ENCODE peak calls at places on chromosomes 2 and 18, in ten cellular contexts. One of them, this sample, is unnamed.

GRCh38 chr2:237922641-237923361 is 44.0 kb upstream of the UBE2F start:
- DNase-seq in HepG2: no peak
- DNase-seq in fibroblast of lung: no peak
- DNase-seq in uterus: no peak
- DNase-seq in skeletal muscle cell: no peak
- DNase-seq in HCT116: peak
- DNase-seq in lower leg skin: no peak
- DNase-seq in heart right ventricle: no peak
- DNase-seq in mammary epithelial cell: peak
- DNase-seq in stomach: no peak
- DNase-seq in this sample: no peak

GRCh38 chr2:143762176-143762928 is 633.1 kb downstream of the ARHGAP15 start:
- DNase-seq in skeletal muscle cell: no peak
- DNase-seq in HepG2: no peak
- DNase-seq in heart right ventricle: no peak
- DNase-seq in HCT116: no peak
- DNase-seq in fibroblast of lung: no peak
- DNase-seq in mammary epithelial cell: no peak
- DNase-seq in stomach: no peak
- DNase-seq in uterus: no peak
- DNase-seq in lower leg skin: no peak
- DNase-seq in this sample: no peak

GRCh38 chr2:120205901-120206581 is 17.2 kb downstream of the TMEM185B start:
- DNase-seq in skeletal muscle cell: no peak
- DNase-seq in HepG2: no peak
- DNase-seq in mammary epithelial cell: no peak
- DNase-seq in fibroblast of lung: no peak
- DNase-seq in HCT116: no peak
- DNase-seq in stomach: no peak
- DNase-seq in heart right ventricle: no peak
- DNase-seq in uterus: no peak
- DNase-seq in lower leg skin: peak
- DNase-seq in this sample: peak

GRCh38 chr2:217268978-217269377 is 409.1 kb upstream of the TNP1 start:
- DNase-seq in fibroblast of lung: no peak
- DNase-seq in HCT116: no peak
- DNase-seq in heart right ventricle: no peak
- DNase-seq in uterus: no peak
- DNase-seq in mammary epithelial cell: no peak
- DNase-seq in lower leg skin: no peak
- DNase-seq in stomach: no peak
- DNase-seq in skeletal muscle cell: no peak
- DNase-seq in HepG2: no peak
- DNase-seq in this sample: no peak

GRCh38 chr2:240986787-240987411 is 11.5 kb upstream of the SNED1 start:
- DNase-seq in lower leg skin: peak
- DNase-seq in HCT116: no peak
- DNase-seq in HepG2: no peak
- DNase-seq in stomach: no peak
- DNase-seq in skeletal muscle cell: peak
- DNase-seq in mammary epithelial cell: no peak
- DNase-seq in fibroblast of lung: peak
- DNase-seq in heart right ventricle: no peak
- DNase-seq in uterus: peak
- DNase-seq in this sample: no peak

GRCh38 chr18:13457327-13457726 is 238.8 kb downstream of the LDLRAD4 start:
- DNase-seq in HCT116: no peak
- DNase-seq in mammary epithelial cell: no peak
- DNase-seq in fibroblast of lung: no peak
- DNase-seq in heart right ventricle: no peak
- DNase-seq in lower leg skin: peak
- DNase-seq in HepG2: no peak
- DNase-seq in skeletal muscle cell: no peak
- DNase-seq in stomach: peak
- DNase-seq in uterus: no peak
- DNase-seq in this sample: no peak

GRCh38 chr18:32907656-32908441 is 135.0 kb upstream of the KLHL14 start:
- DNase-seq in uterus: no peak
- DNase-seq in lower leg skin: no peak
- DNase-seq in HCT116: no peak
- DNase-seq in mammary epithelial cell: no peak
- DNase-seq in fibroblast of lung: no peak
- DNase-seq in HepG2: no peak
- DNase-seq in skeletal muscle cell: no peak
- DNase-seq in stomach: no peak
- DNase-seq in heart right ventricle: no peak
- DNase-seq in this sample: no peak

GRCh38 chr2:45699032-45699658 is 47.7 kb downstream of the PRKCE start:
- DNase-seq in uterus: no peak
- DNase-seq in mammary epithelial cell: peak
- DNase-seq in HCT116: no peak
- DNase-seq in HepG2: no peak
- DNase-seq in stomach: no peak
- DNase-seq in heart right ventricle: no peak
- DNase-seq in skeletal muscle cell: peak
- DNase-seq in fibroblast of lung: peak
- DNase-seq in lower leg skin: no peak
- DNase-seq in this sample: peak

GRCh38 chr2:42954227-42954962 is 162.0 kb upstream of the HAAO start:
- DNase-seq in HepG2: peak
- DNase-seq in skeletal muscle cell: no peak
- DNase-seq in stomach: no peak
- DNase-seq in fibroblast of lung: peak
- DNase-seq in mammary epithelial cell: no peak
- DNase-seq in heart right ventricle: no peak
- DNase-seq in uterus: no peak
- DNase-seq in HCT116: no peak
- DNase-seq in lower leg skin: no peak
- DNase-seq in this sample: no peak

GRCh38 chr2:133025004-133025403 is 355.0 kb upstream of the LYPD1 start:
- DNase-seq in uterus: no peak
- DNase-seq in stomach: no peak
- DNase-seq in mammary epithelial cell: no peak
- DNase-seq in lower leg skin: no peak
- DNase-seq in fibroblast of lung: peak
- DNase-seq in HepG2: no peak
- DNase-seq in HCT116: no peak
- DNase-seq in heart right ventricle: no peak
- DNase-seq in skeletal muscle cell: no peak
- DNase-seq in this sample: no peak

GRCh38 chr2:39487398-39488250 is 50.5 kb upstream of the MAP4K3 start:
- DNase-seq in mammary epithelial cell: no peak
- DNase-seq in HCT116: no peak
- DNase-seq in heart right ventricle: no peak
- DNase-seq in fibroblast of lung: peak
- DNase-seq in uterus: no peak
- DNase-seq in HepG2: no peak
- DNase-seq in lower leg skin: no peak
- DNase-seq in skeletal muscle cell: no peak
- DNase-seq in stomach: no peak
- DNase-seq in this sample: no peak

GRCh38 chr2:31694444-31694843 is 113.7 kb upstream of the SRD5A2 start:
- DNase-seq in heart right ventricle: no peak
- DNase-seq in HepG2: peak
- DNase-seq in HCT116: peak
- DNase-seq in fibroblast of lung: no peak
- DNase-seq in mammary epithelial cell: peak
- DNase-seq in stomach: no peak
- DNase-seq in skeletal muscle cell: no peak
- DNase-seq in uterus: no peak
- DNase-seq in lower leg skin: no peak
- DNase-seq in this sample: no peak

GRCh38 chr18:9835112-9835755 is 50.5 kb upstream of the TXNDC2 start:
- DNase-seq in uterus: no peak
- DNase-seq in fibroblast of lung: peak
- DNase-seq in HepG2: no peak
- DNase-seq in heart right ventricle: no peak
- DNase-seq in skeletal muscle cell: no peak
- DNase-seq in HCT116: no peak
- DNase-seq in mammary epithelial cell: peak
- DNase-seq in stomach: no peak
- DNase-seq in lower leg skin: no peak
- DNase-seq in this sample: no peak

GRCh38 chr18:36298113-36298701 is 694 bp downstream of the FHOD3 start:
- DNase-seq in heart right ventricle: no peak
- DNase-seq in fibroblast of lung: no peak
- DNase-seq in uterus: no peak
- DNase-seq in stomach: no peak
- DNase-seq in lower leg skin: no peak
- DNase-seq in skeletal muscle cell: no peak
- DNase-seq in HCT116: no peak
- DNase-seq in HepG2: no peak
- DNase-seq in mammary epithelial cell: no peak
- DNase-seq in this sample: peak

GRCh38 chr2:69798909-69799526 is 30.4 kb upstream of the GMCL1 start:
- DNase-seq in uterus: no peak
- DNase-seq in stomach: no peak
- DNase-seq in fibroblast of lung: peak
- DNase-seq in HCT116: no peak
- DNase-seq in HepG2: no peak
- DNase-seq in skeletal muscle cell: peak
- DNase-seq in lower leg skin: no peak
- DNase-seq in mammary epithelial cell: peak
- DNase-seq in heart right ventricle: no peak
- DNase-seq in this sample: peak
- H3K4me3 ChIP-seq in uterus: peak
- H3K4me3 ChIP-seq in stomach: no peak
- H3K4me3 ChIP-seq in fibroblast of lung: peak
- H3K4me3 ChIP-seq in HCT116: no peak
- H3K4me3 ChIP-seq in HepG2: no peak
- H3K4me3 ChIP-seq in skeletal muscle cell: peak
- H3K4me3 ChIP-seq in lower leg skin: no peak
- H3K4me3 ChIP-seq in mammary epithelial cell: peak
- H3K4me3 ChIP-seq in heart right ventricle: peak
- H3K4me3 ChIP-seq in this sample: peak

DNA sequence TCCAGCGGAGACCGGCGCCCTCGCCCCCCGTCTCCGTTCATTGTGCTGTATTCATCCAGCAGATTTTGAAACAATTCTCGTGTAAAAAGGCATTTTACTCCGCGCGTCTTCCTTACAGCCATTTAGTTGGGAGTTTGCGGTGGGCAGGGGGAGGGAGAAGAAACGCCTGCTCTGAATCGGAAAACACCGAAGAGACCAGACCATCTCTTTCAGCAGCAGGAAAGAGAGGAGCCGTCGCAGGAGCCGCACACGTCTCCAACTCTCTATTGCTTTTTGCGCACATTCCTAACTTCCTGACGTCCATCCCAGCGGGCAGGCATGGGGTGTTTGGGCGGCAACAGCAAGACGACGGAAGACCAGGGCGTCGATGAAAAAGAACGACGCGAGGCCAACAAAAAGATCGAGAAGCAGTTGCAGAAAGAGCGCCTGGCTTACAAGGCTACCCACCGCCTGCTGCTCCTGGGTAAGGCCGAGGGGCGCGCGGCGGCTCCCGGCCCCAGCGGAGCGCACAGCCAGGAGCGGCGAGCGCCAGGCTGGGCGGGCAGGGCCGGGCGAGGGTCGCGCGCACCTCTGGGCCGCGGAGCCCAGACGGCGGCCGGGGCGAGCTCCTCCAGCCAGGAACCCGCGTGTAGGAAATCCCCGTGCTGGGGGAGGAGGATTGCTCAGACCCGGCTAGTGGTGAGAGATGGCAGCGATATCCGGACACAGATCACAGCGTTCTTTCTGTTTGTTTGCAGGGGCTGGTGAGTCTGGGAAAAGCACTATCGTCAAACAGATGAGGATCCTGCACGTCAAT is 63.2 kb downstream of the GNAL start:
- DNase-seq in fibroblast of lung: peak
- DNase-seq in skeletal muscle cell: peak
- DNase-seq in uterus: no peak
- DNase-seq in stomach: no peak
- DNase-seq in heart right ventricle: no peak
- DNase-seq in HCT116: no peak
- DNase-seq in mammary epithelial cell: no peak
- DNase-seq in HepG2: no peak
- DNase-seq in lower leg skin: no peak
- DNase-seq in this sample: peak
- H3K4me3 ChIP-seq in fibroblast of lung: no peak
- H3K4me3 ChIP-seq in skeletal muscle cell: peak
- H3K4me3 ChIP-seq in uterus: peak
- H3K4me3 ChIP-seq in stomach: peak
- H3K4me3 ChIP-seq in heart right ventricle: peak
- H3K4me3 ChIP-seq in HCT116: no peak
- H3K4me3 ChIP-seq in mammary epithelial cell: peak
- H3K4me3 ChIP-seq in HepG2: peak
- H3K4me3 ChIP-seq in lower leg skin: peak
- H3K4me3 ChIP-seq in this sample: no peak

GRCh38 chr18:53817976-53818950 is 406.2 kb downstream of the MBD2 start:
- DNase-seq in uterus: no peak
- DNase-seq in fibroblast of lung: no peak
- DNase-seq in skeletal muscle cell: no peak
- DNase-seq in heart right ventricle: no peak
- DNase-seq in HCT116: no peak
- DNase-seq in lower leg skin: no peak
- DNase-seq in stomach: no peak
- DNase-seq in mammary epithelial cell: peak
- DNase-seq in HepG2: no peak
- DNase-seq in this sample: no peak

GRCh38 chr18:53819174-53819573 is 405.3 kb downstream of the MBD2 start:
- DNase-seq in heart right ventricle: peak
- DNase-seq in lower leg skin: no peak
- DNase-seq in skeletal muscle cell: no peak
- DNase-seq in stomach: no peak
- DNase-seq in uterus: no peak
- DNase-seq in HepG2: no peak
- DNase-seq in HCT116: no peak
- DNase-seq in mammary epithelial cell: no peak
- DNase-seq in fibroblast of lung: no peak
- DNase-seq in this sample: no peak

GRCh38 chr18:53819671-53820070 is 404.8 kb downstream of the MBD2 start:
- DNase-seq in skeletal muscle cell: no peak
- DNase-seq in uterus: no peak
- DNase-seq in lower leg skin: no peak
- DNase-seq in heart right ventricle: no peak
- DNase-seq in HepG2: no peak
- DNase-seq in stomach: no peak
- DNase-seq in fibroblast of lung: no peak
- DNase-seq in HCT116: no peak
- DNase-seq in mammary epithelial cell: no peak
- DNase-seq in this sample: no peak
- H3K4me3 ChIP-seq in skeletal muscle cell: no peak
- H3K4me3 ChIP-seq in uterus: no peak
- H3K4me3 ChIP-seq in lower leg skin: no peak
- H3K4me3 ChIP-seq in heart right ventricle: no peak
- H3K4me3 ChIP-seq in HepG2: no peak
- H3K4me3 ChIP-seq in stomach: no peak
- H3K4me3 ChIP-seq in fibroblast of lung: no peak
- H3K4me3 ChIP-seq in HCT116: no peak
- H3K4me3 ChIP-seq in mammary epithelial cell: no peak
- H3K4me3 ChIP-seq in this sample: no peak

DNA sequence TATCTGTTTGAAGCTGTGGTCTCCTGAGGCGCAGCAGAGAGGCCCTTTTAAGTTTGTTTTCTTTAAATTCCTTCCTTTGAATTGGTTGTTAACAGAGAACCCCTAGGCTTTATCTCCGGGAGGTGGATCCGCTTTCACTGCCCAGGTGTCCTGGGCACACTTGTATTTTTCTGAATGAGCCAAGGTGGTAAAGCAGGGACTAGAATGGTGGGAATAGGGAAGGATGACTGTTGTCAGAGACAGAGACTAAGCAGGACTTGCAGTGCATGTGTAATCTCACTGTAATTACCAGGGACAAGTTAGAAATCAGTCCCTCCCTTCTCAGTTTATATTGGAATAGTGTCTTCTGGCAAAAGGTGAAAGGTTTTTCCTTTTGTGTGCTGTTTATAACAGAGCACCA is 72.8 kb downstream of the PHLPP1 start:
- DNase-seq in HepG2: no peak
- DNase-seq in mammary epithelial cell: no peak
- DNase-seq in lower leg skin: no peak
- DNase-seq in heart right ventricle: no peak
- DNase-seq in HCT116: no peak
- DNase-seq in uterus: no peak
- DNase-seq in stomach: no peak
- DNase-seq in skeletal muscle cell: no peak
- DNase-seq in fibroblast of lung: no peak
- DNase-seq in this sample: no peak
- H3K4me3 ChIP-seq in HepG2: no peak
- H3K4me3 ChIP-seq in mammary epithelial cell: no peak
- H3K4me3 ChIP-seq in lower leg skin: no peak
- H3K4me3 ChIP-seq in heart right ventricle: no peak
- H3K4me3 ChIP-seq in HCT116: no peak
- H3K4me3 ChIP-seq in uterus: no peak
- H3K4me3 ChIP-seq in stomach: no peak
- H3K4me3 ChIP-seq in skeletal muscle cell: no peak
- H3K4me3 ChIP-seq in fibroblast of lung: no peak
- H3K4me3 ChIP-seq in this sample: no peak

This sample was measured in GM12865.